ENCODE peak calls at places on chromosomes 16 and 17, in seven cellular contexts. W, I, Z, K, Q, D and F are unnamed samples.

GRCh38 chr17:59366773-59367656 is 35.6 kb downstream of the YPEL2 start:
- DNase-seq in K (no peak), W (no peak), Z (peak), Q (no peak), I (no peak), D (peak), F (peak)

GRCh38 chr17:77233635-77234334 is 93.0 kb downstream of the SEC14L1 start:
- DNase-seq in I (peak), Q (no peak), Z (no peak), W (peak), D (peak), K (no peak), F (peak)

GRCh38 chr16:85483424-85483823 is 129.7 kb upstream of the GSE1 start:
- DNase-seq in D (no peak), Q (no peak), Z (no peak), I (no peak), K (no peak), W (no peak), F (no peak)

GRCh38 chr17:1643293-1643998 is 2.1 kb downstream of the SCARF1 start:
- DNase-seq in Q (peak), Z (peak), W (peak), K (peak), I (peak), D (peak), F (peak)

GRCh38 chr16:57809276-57809793 is 7.0 kb upstream of the KIFC3 start:
- DNase-seq in Q (no peak), Z (no peak), K (no peak), D (no peak), W (no peak), I (no peak), F (no peak)

GRCh38 chr17:48429638-48430586 is at the start of gene SKAP1:
- DNase-seq in W (peak), Q (peak), D (peak), Z (no peak), K (no peak), I (peak), F (peak)

GRCh38 chr16:3876160-3876559 is 4.4 kb downstream of the CREBBP start:
- DNase-seq in K (no peak), I (no peak), Q (no peak), Z (no peak), W (no peak), D (no peak), F (no peak)

GRCh38 chr16:2826591-2827480 is 3.3 kb upstream of the ZG16B start:
- DNase-seq in D (no peak), I (no peak), W (no peak), Z (no peak), Q (no peak), K (no peak), F (no peak)

GRCh38 chr16:14338969-14339368 is 267.9 kb downstream of the MRTFB start:
- DNase-seq in Q (no peak), K (no peak), Z (no peak), D (no peak), I (no peak), W (no peak), F (no peak)

GRCh38 chr16:57126412-57126811 is 34.0 kb downstream of the CPNE2 start:
- DNase-seq in Q (no peak), Z (no peak), K (no peak), I (no peak), D (no peak), W (no peak), F (peak)

GRCh38 chr17:46948544-46948943 is 25.6 kb downstream of the GOSR2 start:
- DNase-seq in Q (no peak), Z (no peak), D (no peak), K (no peak), W (no peak), I (no peak), F (no peak)

GRCh38 chr17:70804161-70804560 is 634.8 kb downstream of the KCNJ2 start:
- DNase-seq in Q (no peak), I (no peak), K (no peak), Z (no peak), D (no peak), W (no peak), F (no peak)

GRCh38 chr17:30228011-30228410 is 7.5 kb downstream of the SLC6A4 start:
- DNase-seq in I (no peak), K (no peak), W (no peak), Q (no peak), Z (no peak), D (no peak), F (no peak)

GRCh38 chr17:65696739-65697394 is 135.4 kb upstream of the AXIN2 start:
- DNase-seq in Z (no peak), Q (no peak), I (no peak), K (no peak), W (no peak), D (no peak), F (no peak)

GRCh38 chr16:57204675-57205074 is 18.5 kb downstream of the RSPRY1 start:
- DNase-seq in Q (peak), I (no peak), D (no peak), K (no peak), Z (no peak), W (no peak), F (no peak)

GRCh38 chr16:9954181-9954580 is 228.0 kb downstream of the GRIN2A start:
- DNase-seq in D (no peak), Q (no peak), I (no peak), Z (no peak), K (no peak), W (no peak), F (no peak)

DNA sequence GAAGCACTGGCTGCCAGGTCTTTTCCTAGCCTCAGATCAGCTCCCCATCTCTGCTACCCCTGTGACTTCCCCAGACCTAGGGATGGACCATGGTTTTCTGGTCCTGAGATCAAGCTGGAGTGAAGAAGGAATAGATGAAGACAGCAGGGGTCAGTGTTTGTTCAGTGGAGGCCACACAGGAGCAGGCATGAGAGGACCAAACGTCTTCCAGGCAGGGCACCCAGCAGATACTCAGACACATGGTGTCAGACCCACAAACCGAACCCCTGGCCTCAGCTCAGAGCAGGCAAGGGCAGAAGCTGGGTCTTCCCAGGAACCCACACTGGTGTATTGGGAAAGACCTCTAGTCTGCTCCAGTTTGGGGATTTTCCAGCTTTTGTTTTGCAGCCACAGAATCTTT is 189.7 kb downstream of the IRX5 start:
- DNase-seq in Q (peak), W (no peak), K (no peak), Z (no peak), D (no peak), I (no peak), F (no peak)
- TF ChIP-seq CTCF in Q (no peak), W (no peak), K (no peak), Z (no peak), D (no peak), I (no peak), F (no peak)

DNA sequence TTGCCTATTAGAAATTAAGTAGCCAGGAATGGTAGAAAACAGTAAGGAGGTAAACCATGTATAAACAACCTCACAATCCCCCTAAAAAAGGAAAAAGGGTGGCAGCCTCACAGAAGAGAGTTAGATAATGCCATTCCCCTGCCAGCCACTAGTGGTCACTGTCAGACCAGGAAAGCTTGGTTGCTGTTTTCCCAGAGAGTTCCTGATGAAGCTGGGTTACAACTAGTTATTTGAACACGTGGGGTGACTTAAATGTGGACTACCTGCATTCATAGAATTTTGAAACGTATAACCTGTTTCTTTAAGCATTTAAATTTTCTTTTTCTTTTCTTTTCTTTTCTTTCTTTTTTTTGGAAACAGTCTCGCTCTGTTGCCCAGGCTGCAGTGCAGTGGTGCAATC is 5.8 kb downstream of the GPRC5C start:
- DNase-seq in Z (no peak), I (no peak), D (no peak), W (no peak), Q (peak), K (peak), F (peak)
- TF ChIP-seq CTCF in Z (peak), I (peak), D (peak), W (peak), Q (peak), K (peak), F (peak)

GRCh38 chr17:40714473-40714872 is 10.9 kb upstream of the KRT24 start:
- DNase-seq in D (no peak), Z (no peak), K (peak), Q (no peak), W (no peak), I (no peak), F (no peak)
- TF ChIP-seq CTCF in D (no peak), Z (no peak), K (no peak), Q (no peak), W (no peak), I (peak), F (no peak)

GRCh38 chr16:69848635-69849545 is 86.8 kb downstream of the WWP2 start:
- DNase-seq in W (no peak), Z (no peak), Q (no peak), I (no peak), K (no peak), D (peak), F (no peak)
- TF ChIP-seq CTCF in W (no peak), Z (no peak), Q (peak), I (no peak), K (no peak), D (no peak), F (no peak)

GRCh38 chr16:12415072-12415471 is 388.6 kb downstream of the CPPED1 start:
- DNase-seq in K (no peak), D (no peak), Q (no peak), I (no peak), W (no peak), Z (no peak), F (no peak)
- TF ChIP-seq CTCF in K (no peak), D (no peak), Q (no peak), I (no peak), W (no peak), Z (no peak), F (no peak)